ENCODE peak calls at places on chromosome 22, in five cellular contexts. V, T, C, F and K are unnamed samples.

GRCh38 chr22:24521791-24522245 is 26.7 kb downstream of the UPB1 start:
- DNase-seq in V (peak), T (no peak), C (peak), F (no peak), K (no peak)

GRCh38 chr22:31496735-31497146 is 405 bp downstream of the SFI1 start:
- DNase-seq in T (peak), C (no peak), F (peak), V (peak), K (peak)

GRCh38 chr22:43886231-43886630 is 5.6 kb downstream of the PNPLA5 start:
- DNase-seq in F (peak), T (no peak), V (no peak), C (no peak), K (no peak)

GRCh38 chr22:39725351-39726035 is 154.9 kb downstream of the CACNA1I start:
- DNase-seq in T (no peak), V (no peak), F (no peak), C (no peak), K (no peak)

GRCh38 chr22:35872451-35872850 is 154.8 kb downstream of the APOL5 start:
- DNase-seq in T (no peak), V (no peak), F (peak), C (no peak), K (no peak)

GRCh38 chr22:39946571-39947407 is 13.4 kb upstream of the TMA7B start:
- DNase-seq in C (no peak), F (no peak), V (no peak), T (no peak), K (no peak)

GRCh38 chr22:22929381-22930221 is 42.0 kb downstream of the IGLL5 start:
- DNase-seq in C (no peak), V (no peak), F (no peak), T (no peak), K (no peak)

GRCh38 chr22:19088866-19089595 is 33.2 kb downstream of the DGCR2 start:
- DNase-seq in V (no peak), F (peak), C (no peak), T (no peak), K (no peak)